ENCODE peak calls at places on chromosome 11, in four cellular contexts. D is neural crest cell, J is fibroblast of the aortic adventitia, K is astrocyte of the spinal cord. V is an unnamed sample.

GRCh38 chr11:86693501-86693900 is 21.1 kb upstream of the ME3 start:
- DNase-seq in D (no peak), J (no peak), K (no peak), V (no peak)

GRCh38 chr11:121113611-121114010 is 12.6 kb downstream of the TECTA start:
- DNase-seq in D (no peak), J (no peak), K (no peak), V (no peak)

GRCh38 chr11:6468712-6469495 is 4.8 kb downstream of the TRIM3 start:
- DNase-seq in D (peak; percentile 68), J (peak; percentile 81), K (peak; percentile 86), V (peak; percentile 45)

GRCh38 chr11:17601206-17602075 is 54.4 kb downstream of the OTOG start:
- DNase-seq in D (no peak), J (no peak), K (no peak), V (peak; percentile 27)

GRCh38 chr11:11320820-11321219 is 32.2 kb downstream of the CSNK2A3 start:
- DNase-seq in D (no peak), J (peak; percentile 14), K (no peak), V (no peak)

GRCh38 chr11:62393735-62394134 is 25.1 kb upstream of the SCGB1A1 start:
- DNase-seq in D (no peak), J (no peak), K (no peak), V (no peak)

GRCh38 chr11:110450246-110450645 is 20.5 kb downstream of the FDX1 start:
- DNase-seq in D (no peak), J (no peak), K (no peak), V (no peak)

GRCh38 chr11:70906101-70906500 is 346.3 kb downstream of the SHANK2 start:
- DNase-seq in D (no peak), J (no peak), K (no peak), V (no peak)

GRCh38 chr11:95108671-95109551 is 19.3 kb downstream of the ENDOD1 start:
- DNase-seq in D (no peak), J (peak; percentile 61), K (peak; percentile 81), V (no peak)

GRCh38 chr11:110948112-110948511 is 235.9 kb upstream of the ARHGAP20 start:
- DNase-seq in D (no peak), J (peak; percentile 76), K (peak; percentile 46), V (no peak)

GRCh38 chr11:77568306-77568705 is 21.4 kb upstream of the AQP11 start:
- DNase-seq in D (no peak), J (no peak), K (no peak), V (no peak)

GRCh38 chr11:1307998-1308744 is 1.3 kb downstream of the TOLLIP start:
- DNase-seq in D (no peak), J (peak; percentile 52), K (peak; percentile 14), V (no peak)

GRCh38 chr11:33689089-33689488 is 11.5 kb downstream of the C11orf91 start:
- DNase-seq in D (no peak), J (peak; percentile 49), K (no peak), V (no peak)

GRCh38 chr11:120832609-120833221 is 191.2 kb upstream of the TBCEL start:
- DNase-seq in D (peak; percentile 19), J (no peak), K (no peak), V (no peak)

GRCh38 chr11:70255717-70256116 is 14.8 kb upstream of the PPFIA1 start:
- DNase-seq in D (no peak), J (no peak), K (no peak), V (no peak)

GRCh38 chr11:132312161-132312560 is 941.7 kb downstream of the NTM start:
- DNase-seq in D (no peak), J (peak; percentile 79), K (peak; percentile 82), V (no peak)

GRCh38 chr11:20949585-20949984 is 280.2 kb downstream of the NELL1 start:
- DNase-seq in D (no peak), J (no peak), K (no peak), V (no peak)

GRCh38 chr11:44763111-44763820 is 36.5 kb downstream of the TSPAN18 start:
- DNase-seq in D (no peak), J (peak; percentile 70), K (no peak), V (no peak)

GRCh38 chr11:120562806-120563425 is 51.4 kb downstream of the GRIK4 start:
- DNase-seq in D (no peak), J (no peak), K (no peak), V (no peak)

GRCh38 chr11:111733009-111733408 is 33.2 kb downstream of the PPP2R1B start:
- DNase-seq in D (no peak), J (peak; percentile 92), K (peak; percentile 88), V (no peak)

GRCh38 chr11:78453140-78453935 is 35.7 kb upstream of the GAB2 start:
- DNase-seq in D (no peak), J (peak; percentile 1), K (peak; percentile 32), V (no peak)

GRCh38 chr11:95451682-95452081 is 220.7 kb upstream of the SESN3 start:
- DNase-seq in D (no peak), J (peak; percentile 98), K (peak; percentile 62), V (no peak)

GRCh38 chr11:130520231-130520630 is 71.8 kb downstream of the ADAMTS15 start:
- DNase-seq in D (no peak), J (peak; percentile 83), K (no peak), V (no peak)

GRCh38 chr11:79493555-79494171 is 52.8 kb upstream of the TENM4 start:
- DNase-seq in D (peak; percentile 90), J (peak; percentile 73), K (peak; percentile 70), V (peak; percentile 64)

GRCh38 chr11:72229336-72229924 is 4.9 kb downstream of the INPPL1 start:
- DNase-seq in D (no peak), J (no peak), K (no peak), V (no peak)

GRCh38 chr11:109547356-109548027 is 125.5 kb downstream of the C11orf87 start:
- DNase-seq in D (no peak), J (peak; percentile 83), K (peak; percentile 75), V (no peak)

GRCh38 chr11:65547446-65548125 is 10.6 kb downstream of the LTBP3 start:
- DNase-seq in D (no peak), J (no peak), K (no peak), V (peak; percentile 62)

GRCh38 chr11:96943970-96944369 is 554.2 kb downstream of the JRKL start:
- DNase-seq in D (no peak), J (no peak), K (no peak), V (no peak)

GRCh38 chr11:103659138-103659734 is 377.2 kb upstream of the DDI1 start:
- DNase-seq in D (no peak), J (no peak), K (no peak), V (no peak)

GRCh38 chr11:2885017-2885675 is 429 bp downstream of the CDKN1C start:
- DNase-seq in D (peak; percentile 44), J (peak; percentile 36), K (peak; percentile 42), V (peak; percentile 43)

GRCh38 chr11:125429174-125429707 is 66.8 kb downstream of the FEZ1 start:
- DNase-seq in D (peak; percentile 73), J (peak; percentile 73), K (peak; percentile 50), V (peak; percentile 77)

GRCh38 chr11:575324-575995 is 810 bp upstream of the PHRF1 start:
- DNase-seq in D (no peak), J (no peak), K (peak; percentile 12), V (no peak)

GRCh38 chr11:131612576-131612975 is 242.2 kb downstream of the NTM start:
- DNase-seq in D (no peak), J (no peak), K (no peak), V (no peak)

GRCh38 chr11:102226702-102227101 is 90.6 kb upstream of the BIRC3 start:
- DNase-seq in D (no peak), J (peak; percentile 89), K (peak; percentile 86), V (no peak)

GRCh38 chr11:130806746-130807145 is 109.5 kb downstream of the SNX19 start:
- DNase-seq in D (no peak), J (no peak), K (no peak), V (no peak)

GRCh38 chr11:9601041-9601875 is 27.8 kb downstream of the WEE1 start:
- DNase-seq in D (no peak), J (peak; percentile 34), K (peak; percentile 85), V (peak; percentile 92)

GRCh38 chr11:285021-285893 is 3.7 kb upstream of the PGGHG start:
- DNase-seq in D (no peak), J (no peak), K (no peak), V (no peak)

GRCh38 chr11:44634401-44635281 is 69.2 kb downstream of the CD82 start:
- DNase-seq in D (peak; percentile 38), J (peak; percentile 60), K (peak; percentile 68), V (peak; percentile 68)

GRCh38 chr11:126466288-126467045 is 111.0 kb downstream of the ST3GAL4 start:
- DNase-seq in D (no peak), J (no peak), K (no peak), V (no peak)

GRCh38 chr11:2383823-2384722 is 7.0 kb downstream of the CD81 start:
- DNase-seq in D (no peak), J (no peak), K (no peak), V (no peak)

GRCh38 chr11:107689317-107690202 is 22.3 kb downstream of the SLN start:
- DNase-seq in D (peak; percentile 71), J (peak; percentile 78), K (peak; percentile 71), V (peak; percentile 81)
- TF ChIP-seq CTCF in D (peak; percentile 86), J (peak; percentile 64), K (peak; percentile 59), V (peak; percentile 66)

GRCh38 chr11:82533628-82534353 is 199.9 kb downstream of the FAM181B start:
- DNase-seq in D (no peak), J (no peak), K (no peak), V (no peak)
- TF ChIP-seq CTCF in D (no peak), J (no peak), K (no peak), V (no peak)

DNA sequence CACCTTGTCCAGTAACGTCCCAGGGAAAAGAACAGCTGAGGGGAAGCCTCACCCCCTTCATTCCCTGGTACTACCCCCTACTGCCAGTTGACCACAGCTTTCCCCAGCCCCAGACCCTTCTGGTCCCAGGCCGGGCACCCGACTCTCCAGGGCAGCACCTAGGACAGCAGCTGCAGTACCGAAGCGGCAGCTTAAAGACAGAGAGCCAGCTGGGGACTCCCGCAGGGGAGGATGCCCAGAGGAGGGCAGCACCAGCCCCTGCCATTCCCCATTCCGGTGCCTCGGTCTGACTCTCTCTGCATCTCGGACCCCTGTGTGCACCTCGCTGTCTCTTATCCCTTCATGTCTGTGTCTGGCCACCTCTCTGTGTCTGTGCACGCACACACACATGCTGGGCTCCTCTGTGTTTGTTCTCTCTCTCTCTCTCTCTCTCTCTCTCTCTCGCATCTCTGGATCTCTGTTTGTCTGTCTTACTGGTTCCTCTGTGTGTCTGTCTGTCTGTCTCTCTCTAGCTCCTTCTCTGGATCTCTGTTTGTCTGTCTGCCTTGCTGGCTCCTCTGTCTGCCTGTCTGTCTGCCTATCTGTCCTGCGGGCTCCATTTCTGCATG is 9.4 kb downstream of the IGSF9B start:
- DNase-seq in D (peak; percentile 50), J (peak; percentile 45), K (peak; percentile 29), V (peak; percentile 83)
- TF ChIP-seq CTCF in D (peak; percentile 36), J (peak; percentile 50), K (peak; percentile 49), V (peak; percentile 39)

GRCh38 chr11:69253028-69253427 is 40.9 kb upstream of the MYEOV start:
- DNase-seq in D (no peak), J (peak; percentile 60), K (peak; percentile 37), V (no peak)
- TF ChIP-seq CTCF in D (no peak), J (no peak), K (no peak), V (no peak)

GRCh38 chr11:100817620-100818019 is 130.5 kb downstream of the ARHGAP42 start:
- DNase-seq in D (no peak), J (no peak), K (no peak), V (no peak)
- TF ChIP-seq CTCF in D (no peak), J (no peak), K (no peak), V (no peak)

V was measured in activated CD8-positive, alpha-beta T cell treated with anti-CD3 and anti-CD28 coated beads for 36 hours.